ENCODE peak calls at places on chromosome 10, in eight cellular contexts. J is left ventricle myocardium inferior, B is RWPE1, C is AG09319, F is type B pancreatic cell, V is endothelial cell, I is fibroblast of villous mesenchyme, S is mucosa of descending colon. G is an unnamed sample.

GRCh38 chr10:5317547-5318107 is 47.1 kb upstream of the UCN3 start:
- DNase-seq in J (no peak), B (peak), C (no peak), F (no peak), V (no peak), I (peak), S (no peak), G (no peak)

GRCh38 chr10:117548191-117548668 is 5.7 kb downstream of the EMX2 start:
- DNase-seq in J (no peak), B (no peak), C (no peak), F (no peak), V (no peak), I (no peak), S (no peak), G (no peak)

GRCh38 chr10:80259405-80259871 is 30.0 kb downstream of the MAT1A start:
- DNase-seq in J (no peak), B (no peak), C (no peak), F (no peak), V (no peak), I (no peak), S (no peak), G (no peak)

GRCh38 chr10:17138450-17139062 is 8.9 kb upstream of the CUBN start:
- DNase-seq in J (no peak), B (no peak), C (no peak), F (no peak), V (no peak), I (no peak), S (no peak), G (no peak)

GRCh38 chr10:104472505-104472904 is 118.9 kb downstream of the CFAP58 start:
- DNase-seq in J (no peak), B (peak), C (no peak), F (no peak), V (no peak), I (peak), S (no peak), G (no peak)

GRCh38 chr10:96833220-96834001 is 1.3 kb downstream of the LCOR start:
- DNase-seq in J (peak), B (peak), C (no peak), F (peak), V (peak), I (peak), S (peak), G (peak)

GRCh38 chr10:34792881-34793280 is 22.2 kb downstream of the PARD3 start:
- DNase-seq in J (no peak), B (no peak), C (no peak), F (no peak), V (no peak), I (no peak), S (no peak), G (no peak)

GRCh38 chr10:123301077-123301875 is 147.1 kb downstream of the BUB3 start:
- DNase-seq in J (peak), B (peak), C (no peak), F (no peak), V (peak), I (no peak), S (peak), G (peak)

GRCh38 chr10:34538291-34538829 is 276.7 kb downstream of the PARD3 start:
- DNase-seq in J (no peak), B (no peak), C (no peak), F (no peak), V (no peak), I (no peak), S (no peak), G (no peak)

GRCh38 chr10:22620929-22621328 is 93.4 kb downstream of the PIP4K2A start:
- DNase-seq in J (no peak), B (no peak), C (no peak), F (no peak), V (no peak), I (peak), S (no peak), G (no peak)

GRCh38 chr10:66627156-66627555 is 298.7 kb upstream of the LRRTM3 start:
- DNase-seq in J (no peak), B (peak), C (no peak), F (no peak), V (peak), I (no peak), S (peak), G (no peak)

GRCh38 chr10:75657351-75657750 is 225.9 kb downstream of the LRMDA start:
- DNase-seq in J (no peak), B (no peak), C (no peak), F (no peak), V (no peak), I (no peak), S (no peak), G (no peak)

GRCh38 chr10:97540669-97541500 is 31.7 kb upstream of the ANKRD2 start:
- DNase-seq in J (no peak), B (no peak), C (no peak), F (no peak), V (no peak), I (no peak), S (no peak), G (no peak)

GRCh38 chr10:50349554-50349953 is 98.2 kb upstream of the ASAH2 start:
- DNase-seq in J (no peak), B (no peak), C (no peak), F (no peak), V (no peak), I (no peak), S (no peak), G (no peak)
- TF ChIP-seq CTCF in J (no peak), B (no peak), C (no peak), F (no peak), V (no peak), I (no peak), S (no peak), G (no peak)

DNA sequence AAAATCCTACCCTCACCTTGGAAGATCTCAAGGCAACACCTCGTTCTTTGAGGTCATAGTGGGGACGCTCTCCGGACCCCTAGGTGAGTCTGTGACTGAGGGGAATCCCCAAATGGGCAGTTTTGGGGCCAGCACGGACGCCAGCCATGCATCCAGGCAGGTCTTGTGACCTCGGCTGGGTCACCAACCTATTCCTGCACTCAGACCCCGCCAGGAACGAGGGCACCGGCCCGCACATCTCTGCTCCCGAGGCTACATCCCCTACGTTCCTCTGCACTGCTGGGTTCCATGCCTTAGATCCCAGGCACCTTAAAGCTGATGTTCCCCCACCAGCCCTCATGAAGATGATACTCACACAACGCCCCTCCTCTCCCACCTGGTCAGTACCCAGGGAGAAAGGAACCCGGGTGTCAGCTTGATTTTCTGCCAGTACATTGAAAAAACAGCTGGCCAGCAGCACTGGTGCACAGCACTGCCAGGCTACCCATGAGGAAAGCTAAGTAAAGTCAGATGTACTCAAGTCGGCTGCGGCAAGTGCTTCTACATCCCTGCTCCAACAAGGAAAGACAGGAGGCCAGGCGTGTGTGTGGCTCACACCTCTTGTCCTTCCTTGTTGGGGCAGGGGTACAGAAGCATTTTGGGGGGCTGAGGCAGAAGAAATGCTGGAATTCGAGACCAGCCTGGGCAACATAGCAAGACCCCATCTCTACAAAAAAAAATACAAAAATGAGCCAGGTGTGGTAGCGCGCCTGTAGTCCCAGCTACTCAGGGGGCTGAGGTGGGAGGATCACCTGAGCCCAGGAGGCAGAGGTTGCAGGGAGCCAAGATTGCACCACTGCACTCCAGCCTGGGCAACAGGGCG is 48.1 kb downstream of the DIP2C start:
- DNase-seq in J (no peak), B (no peak), C (no peak), F (no peak), V (no peak), I (no peak), S (no peak), G (no peak)
- TF ChIP-seq CTCF in J (no peak), B (no peak), C (no peak), F (no peak), V (no peak), I (no peak), S (no peak), G (no peak)

GRCh38 chr10:84158549-84158948 is 15.1 kb upstream of the GPR15LG start:
- DNase-seq in J (no peak), B (no peak), C (no peak), F (no peak), V (no peak), I (no peak), S (no peak), G (no peak)

GRCh38 chr10:84158061-84158460 is 15.5 kb upstream of the GPR15LG start:
- DNase-seq in J (no peak), B (no peak), C (no peak), F (no peak), V (no peak), I (no peak), S (no peak), G (no peak)

GRCh38 chr10:84163992-84164391 is 9.6 kb upstream of the GPR15LG start:
- DNase-seq in J (no peak), B (no peak), C (no peak), F (no peak), V (no peak), I (no peak), S (no peak), G (no peak)

GRCh38 chr10:84159076-84159475 is 14.5 kb upstream of the GPR15LG start:
- DNase-seq in J (no peak), B (no peak), C (no peak), F (no peak), V (no peak), I (no peak), S (no peak), G (no peak)

DNA sequence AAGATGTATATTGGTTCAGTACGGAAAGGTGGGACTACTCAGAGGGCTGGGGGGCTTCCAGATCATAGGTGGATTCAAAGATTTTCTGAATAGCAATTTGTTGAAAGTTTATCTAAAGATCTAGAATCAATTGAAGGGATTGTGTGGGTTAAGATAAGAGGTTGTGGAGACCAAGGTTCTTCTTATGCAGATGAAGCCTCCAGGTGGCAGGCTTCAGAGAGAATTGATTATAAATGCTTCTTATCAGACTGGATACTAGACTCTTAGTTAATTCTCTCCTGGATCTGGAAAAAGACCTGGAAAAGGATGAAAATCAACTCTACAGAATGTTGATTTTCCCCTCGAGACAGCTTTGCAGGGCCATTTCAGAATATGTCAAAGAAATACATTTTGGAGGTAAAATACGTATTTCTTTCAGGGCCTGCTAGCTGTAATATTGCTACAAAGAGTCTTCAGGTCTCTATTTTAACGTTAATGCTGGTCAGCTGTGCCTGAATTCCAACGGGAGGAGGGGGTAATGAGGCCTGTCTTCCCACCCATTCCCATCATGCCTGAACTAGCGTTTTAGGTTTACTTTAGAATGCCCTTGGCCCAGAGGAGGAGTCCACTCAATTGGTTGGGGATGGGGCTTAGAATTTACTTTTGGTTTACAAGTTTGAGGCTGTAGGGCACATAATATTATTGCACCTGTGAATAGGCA is 12.8 kb upstream of the GPR15LG start:
- DNase-seq in J (no peak), B (no peak), C (no peak), F (no peak), V (no peak), I (no peak), S (peak), G (no peak)
- TF ChIP-seq CTCF in J (no peak), B (no peak), C (no peak), F (no peak), V (no peak), I (no peak), S (no peak), G (no peak)

GRCh38 chr10:70864940-70865339 is 23.4 kb downstream of the PCBD1 start:
- DNase-seq in J (no peak), B (no peak), C (no peak), F (no peak), V (no peak), I (no peak), S (no peak), G (no peak)

GRCh38 chr10:70866424-70866823 is 21.9 kb downstream of the PCBD1 start:
- DNase-seq in J (no peak), B (no peak), C (no peak), F (no peak), V (no peak), I (peak), S (no peak), G (no peak)

GRCh38 chr10:70858759-70859158 is 29.6 kb downstream of the PCBD1 start:
- DNase-seq in J (no peak), B (no peak), C (no peak), F (no peak), V (no peak), I (no peak), S (no peak), G (no peak)

DNA sequence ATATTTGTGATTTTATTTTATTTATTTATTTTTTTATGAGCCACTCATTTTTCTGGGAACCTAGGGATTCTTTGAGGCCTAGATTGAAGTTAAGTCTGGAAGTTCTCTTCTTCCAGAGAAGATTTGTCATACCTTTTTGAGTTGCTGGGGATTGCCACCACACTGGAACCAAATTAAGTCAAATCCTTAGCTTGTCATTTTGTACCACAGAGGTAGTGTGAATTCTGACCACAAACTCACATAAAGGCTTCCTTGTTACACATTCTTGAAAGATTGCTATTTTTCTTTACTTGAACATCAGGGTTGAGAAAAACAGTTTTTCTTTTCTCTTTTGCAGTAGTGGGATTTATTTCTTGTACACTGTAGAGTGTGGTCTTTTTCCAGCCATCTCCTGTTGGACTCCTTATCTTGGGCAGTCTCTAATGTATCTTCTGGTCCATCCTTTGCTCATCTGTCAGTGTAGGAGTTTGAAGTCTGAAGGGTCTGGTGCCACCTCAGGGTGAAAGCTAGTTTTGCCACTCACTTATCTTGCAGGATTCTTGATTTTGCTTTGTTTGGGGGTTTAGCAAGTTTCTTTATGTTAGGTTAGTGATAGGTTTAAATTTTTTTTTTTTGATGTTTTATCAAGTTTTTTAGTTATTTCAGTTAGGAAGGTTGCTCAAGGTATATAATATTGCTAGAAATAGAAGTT is 24.8 kb downstream of the PCBD1 start:
- DNase-seq in J (no peak), B (no peak), C (no peak), F (no peak), V (no peak), I (no peak), S (no peak), G (no peak)
- TF ChIP-seq CTCF in J (no peak), B (no peak), C (no peak), F (no peak), V (no peak), I (no peak), S (no peak), G (no peak)

GRCh38 chr10:33074443-33074842 is 116.4 kb upstream of the ITGB1 start:
- DNase-seq in J (no peak), B (no peak), C (no peak), F (no peak), V (no peak), I (no peak), S (no peak), G (no peak)

GRCh38 chr10:33067917-33068316 is 109.9 kb upstream of the ITGB1 start:
- DNase-seq in J (no peak), B (no peak), C (no peak), F (no peak), V (no peak), I (no peak), S (no peak), G (no peak)

GRCh38 chr10:33071857-33072256 is 113.8 kb upstream of the ITGB1 start:
- DNase-seq in J (no peak), B (no peak), C (no peak), F (no peak), V (no peak), I (no peak), S (no peak), G (no peak)

GRCh38 chr10:33070101-33070500 is 112.1 kb upstream of the ITGB1 start:
- DNase-seq in J (no peak), B (no peak), C (no peak), F (no peak), V (no peak), I (no peak), S (no peak), G (no peak)

DNA sequence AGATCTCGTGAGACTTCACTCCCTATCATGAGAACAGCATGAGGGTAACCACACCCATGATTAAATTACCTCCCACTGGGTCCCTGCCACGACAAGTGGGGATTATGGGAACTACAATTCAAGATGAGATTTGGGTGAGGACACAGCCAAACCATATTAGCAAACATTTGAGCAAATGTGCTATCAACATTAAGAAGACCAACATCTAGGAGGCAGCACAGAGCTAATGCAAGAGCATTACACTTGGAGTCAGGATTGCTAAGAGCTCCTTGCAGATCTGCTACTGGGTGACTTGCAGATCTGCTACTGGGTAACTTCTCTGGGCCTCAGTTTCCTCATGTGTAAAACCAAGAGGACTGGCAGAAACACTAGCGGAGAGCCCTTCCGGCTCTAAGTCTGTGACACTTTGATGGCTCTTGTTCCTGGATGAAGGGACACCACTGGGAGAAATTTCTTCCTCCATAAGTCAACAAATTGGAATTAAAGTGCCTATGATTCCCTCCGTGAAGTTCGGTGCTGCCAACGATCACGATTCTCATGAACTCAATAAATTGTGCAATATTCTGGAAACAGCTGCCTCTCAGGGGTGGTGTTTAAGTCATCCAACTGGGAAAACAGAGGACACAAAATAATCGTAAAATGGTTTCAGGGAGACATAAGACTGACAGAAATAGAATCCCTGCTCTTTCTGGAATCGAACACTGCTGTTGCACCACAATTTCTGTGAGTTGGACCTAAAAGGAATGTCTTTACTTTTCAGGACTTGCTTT is 115.8 kb upstream of the ITGB1 start:
- DNase-seq in J (no peak), B (no peak), C (no peak), F (no peak), V (no peak), I (peak), S (no peak), G (no peak)
- TF ChIP-seq CTCF in J (no peak), B (no peak), C (no peak), F (no peak), V (no peak), I (peak), S (no peak), G (peak)

GRCh38 chr10:60139290-60139689 is 232.9 kb upstream of the CCDC6 start:
- DNase-seq in J (no peak), B (no peak), C (no peak), F (no peak), V (no peak), I (no peak), S (no peak), G (no peak)

GRCh38 chr10:60141916-60142559 is 235.7 kb upstream of the CCDC6 start:
- DNase-seq in J (no peak), B (no peak), C (no peak), F (no peak), V (no peak), I (no peak), S (no peak), G (no peak)

GRCh38 chr10:60142736-60143135 is 236.4 kb upstream of the CCDC6 start:
- DNase-seq in J (no peak), B (no peak), C (no peak), F (no peak), V (no peak), I (no peak), S (no peak), G (no peak)

GRCh38 chr10:60139798-60140566 is 233.6 kb upstream of the CCDC6 start:
- DNase-seq in J (no peak), B (peak), C (peak), F (no peak), V (no peak), I (peak), S (no peak), G (no peak)

GRCh38 chr10:60140681-60141632 is 234.6 kb upstream of the CCDC6 start:
- DNase-seq in J (peak), B (no peak), C (no peak), F (no peak), V (peak), I (peak), S (peak), G (no peak)
- TF ChIP-seq CTCF in J (no peak), B (no peak), C (no peak), F (no peak), V (no peak), I (no peak), S (no peak), G (no peak)